ENCODE peak calls at places on chromosomes 12 and 14, in ten cellular contexts. One of them, this sample, is unnamed.

GRCh38 chr14:99267871-99268775 is 3.9 kb downstream of the BCL11B start:
- DNase-seq in left ventricle myocardium inferior: no peak
- DNase-seq in sigmoid colon: no peak
- DNase-seq in AG09319: no peak
- DNase-seq in mesothelial cell of epicardium: no peak
- DNase-seq in uterus: no peak
- DNase-seq in GM23338: no peak
- DNase-seq in MCF 10A: no peak
- DNase-seq in neural progenitor cell: no peak
- DNase-seq in cardiac fibroblast: no peak
- DNase-seq in this sample: no peak

GRCh38 chr12:132460571-132460970 is 29.4 kb upstream of the FBRSL1 start:
- DNase-seq in left ventricle myocardium inferior: no peak
- DNase-seq in sigmoid colon: no peak
- DNase-seq in AG09319: no peak
- DNase-seq in mesothelial cell of epicardium: no peak
- DNase-seq in uterus: no peak
- DNase-seq in GM23338: peak
- DNase-seq in MCF 10A: peak
- DNase-seq in neural progenitor cell: no peak
- DNase-seq in cardiac fibroblast: no peak
- DNase-seq in this sample: no peak

GRCh38 chr12:104055686-104056388 is 5.8 kb upstream of the GLT8D2 start:
- DNase-seq in left ventricle myocardium inferior: peak
- DNase-seq in sigmoid colon: peak
- DNase-seq in AG09319: peak
- DNase-seq in mesothelial cell of epicardium: no peak
- DNase-seq in uterus: peak
- DNase-seq in GM23338: no peak
- DNase-seq in MCF 10A: peak
- DNase-seq in neural progenitor cell: no peak
- DNase-seq in cardiac fibroblast: peak
- DNase-seq in this sample: peak

GRCh38 chr14:65228436-65228835 is 126.1 kb upstream of the MAX start:
- DNase-seq in left ventricle myocardium inferior: no peak
- DNase-seq in sigmoid colon: no peak
- DNase-seq in AG09319: no peak
- DNase-seq in mesothelial cell of epicardium: no peak
- DNase-seq in uterus: no peak
- DNase-seq in GM23338: no peak
- DNase-seq in MCF 10A: no peak
- DNase-seq in neural progenitor cell: no peak
- DNase-seq in cardiac fibroblast: no peak
- DNase-seq in this sample: no peak

GRCh38 chr14:29085546-29085945 is 319.0 kb downstream of the FOXG1 start:
- DNase-seq in left ventricle myocardium inferior: no peak
- DNase-seq in sigmoid colon: no peak
- DNase-seq in AG09319: no peak
- DNase-seq in mesothelial cell of epicardium: no peak
- DNase-seq in uterus: no peak
- DNase-seq in GM23338: peak
- DNase-seq in MCF 10A: peak
- DNase-seq in neural progenitor cell: peak
- DNase-seq in cardiac fibroblast: peak
- DNase-seq in this sample: no peak

GRCh38 chr12:58509116-58509885 is 411.0 kb downstream of the LRIG3 start:
- DNase-seq in left ventricle myocardium inferior: no peak
- DNase-seq in sigmoid colon: no peak
- DNase-seq in AG09319: no peak
- DNase-seq in mesothelial cell of epicardium: no peak
- DNase-seq in uterus: no peak
- DNase-seq in GM23338: no peak
- DNase-seq in MCF 10A: peak
- DNase-seq in neural progenitor cell: no peak
- DNase-seq in cardiac fibroblast: peak
- DNase-seq in this sample: no peak

GRCh38 chr12:48160807-48161206 is 3.5 kb upstream of the ASB8 start:
- DNase-seq in left ventricle myocardium inferior: no peak
- DNase-seq in sigmoid colon: no peak
- DNase-seq in AG09319: no peak
- DNase-seq in mesothelial cell of epicardium: no peak
- DNase-seq in uterus: no peak
- DNase-seq in GM23338: no peak
- DNase-seq in MCF 10A: no peak
- DNase-seq in neural progenitor cell: no peak
- DNase-seq in cardiac fibroblast: peak
- DNase-seq in this sample: no peak

GRCh38 chr12:105554856-105555255 is 224.4 kb downstream of the C12orf75 start:
- DNase-seq in left ventricle myocardium inferior: no peak
- DNase-seq in sigmoid colon: no peak
- DNase-seq in AG09319: no peak
- DNase-seq in mesothelial cell of epicardium: no peak
- DNase-seq in uterus: no peak
- DNase-seq in GM23338: no peak
- DNase-seq in MCF 10A: no peak
- DNase-seq in neural progenitor cell: no peak
- DNase-seq in cardiac fibroblast: no peak
- DNase-seq in this sample: no peak

GRCh38 chr12:19757317-19757877 is 318.1 kb downstream of the AEBP2 start:
- DNase-seq in left ventricle myocardium inferior: no peak
- DNase-seq in sigmoid colon: no peak
- DNase-seq in AG09319: no peak
- DNase-seq in mesothelial cell of epicardium: no peak
- DNase-seq in uterus: no peak
- DNase-seq in GM23338: peak
- DNase-seq in MCF 10A: peak
- DNase-seq in neural progenitor cell: peak
- DNase-seq in cardiac fibroblast: peak
- DNase-seq in this sample: no peak

GRCh38 chr12:13345722-13346121 is 149.2 kb downstream of the EMP1 start:
- DNase-seq in left ventricle myocardium inferior: no peak
- DNase-seq in sigmoid colon: no peak
- DNase-seq in AG09319: no peak
- DNase-seq in mesothelial cell of epicardium: no peak
- DNase-seq in uterus: no peak
- DNase-seq in GM23338: no peak
- DNase-seq in MCF 10A: no peak
- DNase-seq in neural progenitor cell: no peak
- DNase-seq in cardiac fibroblast: no peak
- DNase-seq in this sample: no peak

GRCh38 chr12:97016163-97016562 is 109.1 kb downstream of the NEDD1 start:
- DNase-seq in left ventricle myocardium inferior: no peak
- DNase-seq in sigmoid colon: no peak
- DNase-seq in AG09319: no peak
- DNase-seq in mesothelial cell of epicardium: no peak
- DNase-seq in uterus: no peak
- DNase-seq in GM23338: no peak
- DNase-seq in MCF 10A: no peak
- DNase-seq in neural progenitor cell: no peak
- DNase-seq in cardiac fibroblast: no peak
- DNase-seq in this sample: no peak

GRCh38 chr14:61297581-61297980 is 16.4 kb upstream of the TMEM30B start:
- DNase-seq in left ventricle myocardium inferior: no peak
- DNase-seq in sigmoid colon: no peak
- DNase-seq in AG09319: no peak
- DNase-seq in mesothelial cell of epicardium: no peak
- DNase-seq in uterus: no peak
- DNase-seq in GM23338: no peak
- DNase-seq in MCF 10A: no peak
- DNase-seq in neural progenitor cell: no peak
- DNase-seq in cardiac fibroblast: no peak
- DNase-seq in this sample: no peak

GRCh38 chr12:24948816-24949722 is at the start of gene BCAT1:
- DNase-seq in left ventricle myocardium inferior: peak
- DNase-seq in sigmoid colon: peak
- DNase-seq in AG09319: peak
- DNase-seq in mesothelial cell of epicardium: peak
- DNase-seq in uterus: peak
- DNase-seq in GM23338: peak
- DNase-seq in MCF 10A: no peak
- DNase-seq in neural progenitor cell: peak
- DNase-seq in cardiac fibroblast: peak
- DNase-seq in this sample: peak

GRCh38 chr12:100936661-100937060 is 142.1 kb downstream of the ANO4 start:
- DNase-seq in left ventricle myocardium inferior: no peak
- DNase-seq in sigmoid colon: no peak
- DNase-seq in AG09319: no peak
- DNase-seq in mesothelial cell of epicardium: no peak
- DNase-seq in uterus: no peak
- DNase-seq in GM23338: no peak
- DNase-seq in MCF 10A: no peak
- DNase-seq in neural progenitor cell: no peak
- DNase-seq in cardiac fibroblast: no peak
- DNase-seq in this sample: no peak

GRCh38 chr14:103749860-103750259 is 34.2 kb downstream of the ZFYVE21 start:
- DNase-seq in left ventricle myocardium inferior: no peak
- DNase-seq in sigmoid colon: no peak
- DNase-seq in AG09319: no peak
- DNase-seq in mesothelial cell of epicardium: no peak
- DNase-seq in uterus: no peak
- DNase-seq in GM23338: no peak
- DNase-seq in MCF 10A: no peak
- DNase-seq in neural progenitor cell: no peak
- DNase-seq in cardiac fibroblast: no peak
- DNase-seq in this sample: no peak
- TF ChIP-seq CTCF in left ventricle myocardium inferior: no peak
- TF ChIP-seq CTCF in sigmoid colon: no peak
- TF ChIP-seq CTCF in AG09319: no peak
- TF ChIP-seq CTCF in mesothelial cell of epicardium: no peak
- TF ChIP-seq CTCF in uterus: no peak
- TF ChIP-seq CTCF in GM23338: no peak
- TF ChIP-seq CTCF in MCF 10A: no peak
- TF ChIP-seq CTCF in neural progenitor cell: no peak
- TF ChIP-seq CTCF in cardiac fibroblast: no peak
- TF ChIP-seq CTCF in this sample: no peak

GRCh38 chr14:22887260-22887989 is 4.4 kb downstream of the REM2 start:
- DNase-seq in left ventricle myocardium inferior: no peak
- DNase-seq in sigmoid colon: peak
- DNase-seq in AG09319: no peak
- DNase-seq in mesothelial cell of epicardium: no peak
- DNase-seq in uterus: peak
- DNase-seq in GM23338: peak
- DNase-seq in MCF 10A: peak
- DNase-seq in neural progenitor cell: peak
- DNase-seq in cardiac fibroblast: peak
- DNase-seq in this sample: no peak

GRCh38 chr14:22887990-22888378 is 5.0 kb downstream of the REM2 start:
- DNase-seq in left ventricle myocardium inferior: no peak
- DNase-seq in sigmoid colon: no peak
- DNase-seq in AG09319: no peak
- DNase-seq in mesothelial cell of epicardium: no peak
- DNase-seq in uterus: no peak
- DNase-seq in GM23338: no peak
- DNase-seq in MCF 10A: no peak
- DNase-seq in neural progenitor cell: no peak
- DNase-seq in cardiac fibroblast: no peak
- DNase-seq in this sample: no peak

GRCh38 chr14:22884721-22885523 is 1.9 kb downstream of the REM2 start:
- DNase-seq in left ventricle myocardium inferior: no peak
- DNase-seq in sigmoid colon: no peak
- DNase-seq in AG09319: no peak
- DNase-seq in mesothelial cell of epicardium: no peak
- DNase-seq in uterus: no peak
- DNase-seq in GM23338: no peak
- DNase-seq in MCF 10A: no peak
- DNase-seq in neural progenitor cell: no peak
- DNase-seq in cardiac fibroblast: no peak
- DNase-seq in this sample: no peak

GRCh38 chr14:22885975-22886374 is 3.0 kb downstream of the REM2 start:
- DNase-seq in left ventricle myocardium inferior: no peak
- DNase-seq in sigmoid colon: no peak
- DNase-seq in AG09319: no peak
- DNase-seq in mesothelial cell of epicardium: no peak
- DNase-seq in uterus: no peak
- DNase-seq in GM23338: no peak
- DNase-seq in MCF 10A: no peak
- DNase-seq in neural progenitor cell: no peak
- DNase-seq in cardiac fibroblast: no peak
- DNase-seq in this sample: no peak

DNA sequence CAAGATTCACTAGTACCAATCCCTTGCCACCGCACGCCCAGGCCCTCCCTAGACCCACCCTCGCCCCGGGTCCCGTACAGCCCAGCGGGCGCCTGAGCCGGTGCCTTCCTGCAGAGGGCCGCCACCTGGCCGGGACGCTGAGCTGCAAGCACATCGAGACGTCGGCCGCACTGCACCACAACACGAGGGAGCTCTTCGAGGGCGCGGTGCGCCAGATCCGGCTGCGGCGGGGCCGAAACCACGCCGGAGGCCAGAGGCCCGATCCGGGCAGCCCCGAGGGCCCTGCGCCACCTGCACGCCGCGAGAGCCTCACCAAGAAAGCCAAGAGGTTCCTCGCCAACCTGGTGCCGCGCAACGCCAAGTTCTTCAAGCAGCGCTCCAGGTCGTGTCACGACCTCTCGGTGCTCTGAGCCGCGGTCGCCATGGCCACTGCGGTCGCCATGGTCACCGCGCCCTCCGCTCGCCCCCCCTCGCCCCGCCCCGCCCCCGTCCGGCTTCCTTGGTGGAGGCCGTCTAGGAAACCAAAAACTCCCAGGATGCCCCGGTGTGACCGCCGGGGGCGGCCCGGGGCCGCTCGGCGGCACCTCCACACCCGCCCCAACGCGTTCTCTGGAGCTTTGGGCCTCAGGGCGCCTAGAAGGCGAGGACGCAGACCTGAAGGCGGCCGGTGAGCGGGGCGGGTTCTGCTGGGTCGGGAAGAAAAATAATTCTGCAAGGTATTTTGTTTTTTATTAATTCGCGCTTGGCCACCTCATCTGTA is 3.7 kb downstream of the REM2 start:
- DNase-seq in left ventricle myocardium inferior: peak
- DNase-seq in sigmoid colon: peak
- DNase-seq in AG09319: no peak
- DNase-seq in mesothelial cell of epicardium: peak
- DNase-seq in uterus: peak
- DNase-seq in GM23338: peak
- DNase-seq in MCF 10A: peak
- DNase-seq in neural progenitor cell: peak
- DNase-seq in cardiac fibroblast: peak
- DNase-seq in this sample: no peak
- TF ChIP-seq CTCF in left ventricle myocardium inferior: peak
- TF ChIP-seq CTCF in sigmoid colon: no peak
- TF ChIP-seq CTCF in AG09319: no peak
- TF ChIP-seq CTCF in mesothelial cell of epicardium: no peak
- TF ChIP-seq CTCF in uterus: peak
- TF ChIP-seq CTCF in GM23338: no peak
- TF ChIP-seq CTCF in MCF 10A: no peak
- TF ChIP-seq CTCF in neural progenitor cell: peak
- TF ChIP-seq CTCF in cardiac fibroblast: no peak
- TF ChIP-seq CTCF in this sample: no peak

GRCh38 chr14:94081386-94081820 is 293 bp downstream of the IFI27L1 start:
- DNase-seq in left ventricle myocardium inferior: no peak
- DNase-seq in sigmoid colon: no peak
- DNase-seq in AG09319: no peak
- DNase-seq in mesothelial cell of epicardium: no peak
- DNase-seq in uterus: no peak
- DNase-seq in GM23338: no peak
- DNase-seq in MCF 10A: no peak
- DNase-seq in neural progenitor cell: no peak
- DNase-seq in cardiac fibroblast: no peak
- DNase-seq in this sample: no peak
- TF ChIP-seq CTCF in left ventricle myocardium inferior: no peak
- TF ChIP-seq CTCF in sigmoid colon: no peak
- TF ChIP-seq CTCF in AG09319: no peak
- TF ChIP-seq CTCF in mesothelial cell of epicardium: no peak
- TF ChIP-seq CTCF in uterus: no peak
- TF ChIP-seq CTCF in GM23338: no peak
- TF ChIP-seq CTCF in MCF 10A: no peak
- TF ChIP-seq CTCF in neural progenitor cell: no peak
- TF ChIP-seq CTCF in cardiac fibroblast: no peak
- TF ChIP-seq CTCF in this sample: no peak

GRCh38 chr14:54773171-54774006 is 129.2 kb downstream of the GCH1 start:
- DNase-seq in left ventricle myocardium inferior: peak
- DNase-seq in sigmoid colon: peak
- DNase-seq in AG09319: peak
- DNase-seq in mesothelial cell of epicardium: peak
- DNase-seq in uterus: peak
- DNase-seq in GM23338: peak
- DNase-seq in MCF 10A: peak
- DNase-seq in neural progenitor cell: peak
- DNase-seq in cardiac fibroblast: peak
- DNase-seq in this sample: peak
- TF ChIP-seq CTCF in left ventricle myocardium inferior: peak
- TF ChIP-seq CTCF in sigmoid colon: peak
- TF ChIP-seq CTCF in AG09319: peak
- TF ChIP-seq CTCF in mesothelial cell of epicardium: peak
- TF ChIP-seq CTCF in uterus: peak
- TF ChIP-seq CTCF in GM23338: peak
- TF ChIP-seq CTCF in MCF 10A: peak
- TF ChIP-seq CTCF in neural progenitor cell: peak
- TF ChIP-seq CTCF in cardiac fibroblast: peak
- TF ChIP-seq CTCF in this sample: peak